ENCODE peak calls at places on chromosomes 16 and 17, in six cellular contexts. One of them, this sample, is unnamed. For H3K36me3, the result is how much of the 10 kb centered on the place peaks cover.

GRCh38 chr16:69494993-69495392 is 70.6 kb downstream of the CYB5B start:
- ATAC-seq in HCT116: peak
- ATAC-seq in Panc1: peak
- ATAC-seq in GM23338: peak
- ATAC-seq in upper lobe of left lung: no peak
- ATAC-seq in HepG2: peak
- ATAC-seq in this sample: no peak

GRCh38 chr17:4490109-4490591 is 8.5 kb upstream of the SPNS2 start:
- ATAC-seq in HCT116: no peak
- ATAC-seq in GM23338: no peak
- ATAC-seq in upper lobe of left lung: peak
- ATAC-seq in HepG2: no peak
- ATAC-seq in Panc1: no peak
- ATAC-seq in this sample: no peak

GRCh38 chr16:81542609-81543570 is 98.3 kb downstream of the CMIP start:
- ATAC-seq in HCT116: no peak
- ATAC-seq in upper lobe of left lung: no peak
- ATAC-seq in Panc1: peak
- ATAC-seq in GM23338: no peak
- ATAC-seq in HepG2: peak
- ATAC-seq in this sample: peak

GRCh38 chr17:79667121-79667715 is 56.4 kb upstream of the RBFOX3 start:
- ATAC-seq in GM23338: no peak
- ATAC-seq in HCT116: no peak
- ATAC-seq in HepG2: no peak
- ATAC-seq in Panc1: no peak
- ATAC-seq in upper lobe of left lung: no peak
- ATAC-seq in this sample: no peak

GRCh38 chr16:78669994-78670393 is 570.5 kb downstream of the WWOX start:
- ATAC-seq in Panc1: no peak
- ATAC-seq in HepG2: no peak
- ATAC-seq in upper lobe of left lung: no peak
- ATAC-seq in GM23338: no peak
- ATAC-seq in HCT116: no peak
- ATAC-seq in this sample: peak

GRCh38 chr17:40809721-40810421 is 10.1 kb upstream of the KRT28 start:
- ATAC-seq in upper lobe of left lung: no peak
- ATAC-seq in HCT116: peak
- ATAC-seq in HepG2: no peak
- ATAC-seq in Panc1: no peak
- ATAC-seq in GM23338: no peak
- ATAC-seq in this sample: no peak

GRCh38 chr17:66711403-66711802 is 123.5 kb upstream of the CACNG5 start:
- ATAC-seq in Panc1: no peak
- ATAC-seq in upper lobe of left lung: no peak
- ATAC-seq in HCT116: no peak
- ATAC-seq in GM23338: no peak
- ATAC-seq in HepG2: no peak
- ATAC-seq in this sample: no peak

GRCh38 chr17:4934173-4934979 is 2.3 kb downstream of the GP1BA start:
- ATAC-seq in GM23338: peak
- ATAC-seq in upper lobe of left lung: no peak
- ATAC-seq in HCT116: peak
- ATAC-seq in Panc1: peak
- ATAC-seq in HepG2: peak
- ATAC-seq in this sample: no peak

GRCh38 chr17:36978810-36979584 is 30.2 kb downstream of the AATF start:
- ATAC-seq in HepG2: no peak
- ATAC-seq in upper lobe of left lung: no peak
- ATAC-seq in Panc1: peak
- ATAC-seq in HCT116: no peak
- ATAC-seq in GM23338: no peak
- ATAC-seq in this sample: no peak

GRCh38 chr16:70508752-70509151 is 14.6 kb downstream of the COG4 start:
- ATAC-seq in upper lobe of left lung: no peak
- ATAC-seq in HepG2: no peak
- ATAC-seq in HCT116: no peak
- ATAC-seq in Panc1: no peak
- ATAC-seq in GM23338: no peak
- ATAC-seq in this sample: no peak

GRCh38 chr17:31562447-31562846 is 171.0 kb downstream of the RAB11FIP4 start:
- ATAC-seq in Panc1: no peak
- ATAC-seq in HepG2: peak
- ATAC-seq in GM23338: no peak
- ATAC-seq in upper lobe of left lung: no peak
- ATAC-seq in HCT116: no peak
- ATAC-seq in this sample: no peak

GRCh38 chr16:70590722-70591438 is 55.5 kb upstream of the IL34 start:
- ATAC-seq in upper lobe of left lung: peak
- ATAC-seq in GM23338: peak
- ATAC-seq in Panc1: peak
- ATAC-seq in HepG2: peak
- ATAC-seq in HCT116: peak
- ATAC-seq in this sample: peak

GRCh38 chr16:48576927-48577326 is 33.1 kb downstream of the N4BP1 start:
- ATAC-seq in HCT116: no peak
- ATAC-seq in GM23338: no peak
- ATAC-seq in Panc1: no peak
- ATAC-seq in upper lobe of left lung: no peak
- ATAC-seq in HepG2: peak
- ATAC-seq in this sample: no peak

GRCh38 chr16:8634991-8635736 is 13.7 kb downstream of the METTL22 start:
- ATAC-seq in Panc1: peak
- ATAC-seq in HCT116: peak
- ATAC-seq in GM23338: peak
- ATAC-seq in upper lobe of left lung: no peak
- ATAC-seq in HepG2: peak
- ATAC-seq in this sample: no peak

GRCh38 chr17:14196337-14196997 is 40.2 kb downstream of the CDRT15 start:
- ATAC-seq in HepG2: peak
- ATAC-seq in GM23338: peak
- ATAC-seq in upper lobe of left lung: no peak
- ATAC-seq in HCT116: peak
- ATAC-seq in Panc1: no peak
- ATAC-seq in this sample: no peak

GRCh38 chr17:47982645-47983440 is 11.9 kb downstream of the CDK5RAP3 start:
- ATAC-seq in Panc1: no peak
- ATAC-seq in HepG2: no peak
- ATAC-seq in GM23338: no peak
- ATAC-seq in HCT116: no peak
- ATAC-seq in upper lobe of left lung: no peak
- ATAC-seq in this sample: no peak

GRCh38 chr16:15466886-15467781 is 32.7 kb downstream of the BMERB1 start:
- ATAC-seq in HCT116: peak
- ATAC-seq in upper lobe of left lung: no peak
- ATAC-seq in GM23338: no peak
- ATAC-seq in Panc1: no peak
- ATAC-seq in HepG2: no peak
- ATAC-seq in this sample: no peak

GRCh38 chr17:75240394-75241142 is 20.8 kb downstream of the GGA3 start:
- ATAC-seq in HCT116: peak
- ATAC-seq in GM23338: peak
- ATAC-seq in upper lobe of left lung: no peak
- ATAC-seq in Panc1: peak
- ATAC-seq in HepG2: peak
- ATAC-seq in this sample: peak

GRCh38 chr17:68544521-68544920 is 32.3 kb downstream of the PRKAR1A start:
- ATAC-seq in Panc1: no peak
- ATAC-seq in HepG2: no peak
- ATAC-seq in upper lobe of left lung: no peak
- ATAC-seq in GM23338: no peak
- ATAC-seq in HCT116: no peak
- ATAC-seq in this sample: no peak

GRCh38 chr17:61574542-61575351 is 16.3 kb downstream of the NACA2 start:
- ATAC-seq in HepG2: peak
- ATAC-seq in upper lobe of left lung: no peak
- ATAC-seq in Panc1: peak
- ATAC-seq in GM23338: peak
- ATAC-seq in HCT116: peak
- ATAC-seq in this sample: no peak

GRCh38 chr16:84443166-84443802 is 61.2 kb downstream of the MEAK7 start:
- ATAC-seq in upper lobe of left lung: no peak
- ATAC-seq in HCT116: no peak
- ATAC-seq in GM23338: no peak
- ATAC-seq in HepG2: peak
- ATAC-seq in Panc1: no peak
- ATAC-seq in this sample: no peak

GRCh38 chr16:6031102-6031501 is 933.5 kb upstream of the EEF2KMT start:
- ATAC-seq in GM23338: no peak
- ATAC-seq in HepG2: no peak
- ATAC-seq in upper lobe of left lung: no peak
- ATAC-seq in HCT116: no peak
- ATAC-seq in Panc1: no peak
- ATAC-seq in this sample: no peak

GRCh38 chr16:6032438-6032837 is 934.8 kb upstream of the EEF2KMT start:
- ATAC-seq in HCT116: no peak
- ATAC-seq in upper lobe of left lung: no peak
- ATAC-seq in GM23338: no peak
- ATAC-seq in HepG2: no peak
- ATAC-seq in Panc1: no peak
- ATAC-seq in this sample: no peak

GRCh38 chr16:6023449-6023848 is 925.9 kb upstream of the EEF2KMT start:
- ATAC-seq in upper lobe of left lung: no peak
- ATAC-seq in HepG2: no peak
- ATAC-seq in Panc1: no peak
- ATAC-seq in GM23338: no peak
- ATAC-seq in HCT116: no peak
- ATAC-seq in this sample: no peak

GRCh38 chr16:6031567-6031966 is 934.0 kb upstream of the EEF2KMT start:
- ATAC-seq in HepG2: no peak
- ATAC-seq in HCT116: no peak
- ATAC-seq in upper lobe of left lung: no peak
- ATAC-seq in Panc1: no peak
- ATAC-seq in GM23338: no peak
- ATAC-seq in this sample: no peak

DNA sequence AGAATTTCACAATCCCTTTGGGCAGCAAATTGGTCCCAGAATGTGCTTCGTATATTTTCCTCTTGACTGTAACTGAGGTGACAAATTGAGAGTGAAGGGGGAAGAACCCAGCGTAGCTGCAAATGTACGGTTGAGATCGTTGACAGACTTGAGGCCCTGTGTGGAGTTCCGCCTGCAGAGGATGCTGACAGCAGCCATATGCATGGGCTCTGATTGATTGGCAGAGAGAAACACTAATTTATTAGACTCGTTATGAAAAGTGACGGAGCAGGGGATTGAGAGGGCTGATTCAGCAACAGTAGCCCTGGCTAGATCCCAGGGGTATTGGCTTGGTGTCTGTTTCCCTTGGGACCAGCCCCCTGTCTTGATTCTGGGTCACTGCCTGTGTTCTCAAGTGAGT is 930.1 kb upstream of the EEF2KMT start:
- ATAC-seq in HepG2: no peak
- ATAC-seq in upper lobe of left lung: no peak
- ATAC-seq in HCT116: no peak
- ATAC-seq in GM23338: no peak
- ATAC-seq in Panc1: no peak
- ATAC-seq in this sample: no peak
- H3K36me3 ChIP-seq in HepG2: under half
- H3K36me3 ChIP-seq in upper lobe of left lung: under half
- H3K36me3 ChIP-seq in HCT116: under half
- H3K36me3 ChIP-seq in GM23338: under half
- H3K36me3 ChIP-seq in Panc1: under half
- H3K36me3 ChIP-seq in this sample: under half

GRCh38 chr17:11618861-11619566 is 20.7 kb downstream of the DNAH9 start:
- ATAC-seq in Panc1: no peak
- ATAC-seq in upper lobe of left lung: no peak
- ATAC-seq in HepG2: no peak
- ATAC-seq in HCT116: no peak
- ATAC-seq in GM23338: no peak
- ATAC-seq in this sample: peak
- TF ChIP-seq POLR2AphosphoS5 in Panc1: no peak
- TF ChIP-seq POLR2AphosphoS5 in upper lobe of left lung: no peak
- TF ChIP-seq POLR2AphosphoS5 in HepG2: no peak
- TF ChIP-seq POLR2AphosphoS5 in HCT116: no peak
- TF ChIP-seq POLR2AphosphoS5 in GM23338: no peak
- TF ChIP-seq POLR2AphosphoS5 in this sample: no peak

DNA sequence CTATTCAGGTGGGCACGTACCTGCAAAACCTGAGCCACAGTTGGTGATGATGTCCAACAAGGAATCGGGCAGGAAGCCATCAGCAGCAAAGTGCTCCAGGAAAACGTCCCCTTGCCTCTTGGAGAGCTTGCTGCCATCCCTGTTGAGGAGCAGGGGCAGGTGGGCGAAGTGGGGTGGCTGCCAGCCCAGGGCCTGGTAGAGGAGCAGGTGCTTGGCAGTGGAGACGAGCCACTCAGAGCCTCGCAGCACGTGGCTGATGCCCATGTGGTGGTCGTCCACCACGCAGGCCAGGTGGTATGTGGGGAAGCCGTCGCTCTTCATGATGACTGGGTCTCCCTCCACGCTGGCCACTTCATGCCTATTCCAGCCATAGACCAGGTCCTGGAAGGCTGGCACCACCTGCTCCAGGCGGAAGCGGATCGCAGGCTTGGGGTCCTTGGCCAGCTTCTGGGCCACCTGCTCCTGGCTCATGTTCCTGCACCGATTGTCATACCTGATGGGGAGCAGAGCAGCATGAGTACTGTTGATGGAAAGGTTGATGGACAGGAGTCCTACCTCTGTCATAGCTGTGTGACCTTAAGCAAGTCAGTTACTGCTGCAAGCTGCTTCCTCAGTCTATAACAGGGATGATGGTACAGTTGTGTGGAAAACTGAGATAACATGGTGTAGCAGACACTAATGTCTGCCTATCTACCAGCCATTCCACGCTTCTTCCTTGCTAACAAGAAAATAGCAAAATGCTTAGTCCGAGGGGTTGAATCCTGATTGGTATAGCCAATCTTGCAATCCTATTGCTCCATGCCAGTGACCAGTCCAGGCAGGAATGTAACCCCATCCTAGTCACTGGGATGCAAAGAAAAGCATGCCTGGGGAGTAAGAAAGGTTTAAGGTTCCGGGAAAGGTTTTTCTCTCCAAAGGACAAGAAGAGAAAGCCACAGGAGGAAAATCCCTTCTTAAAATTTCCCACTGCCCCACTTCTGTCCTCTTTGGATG is 22.0 kb downstream of the EARS2 start:
- ATAC-seq in upper lobe of left lung: peak
- ATAC-seq in HCT116: no peak
- ATAC-seq in Panc1: no peak
- ATAC-seq in GM23338: no peak
- ATAC-seq in HepG2: no peak
- ATAC-seq in this sample: no peak
- H3K36me3 ChIP-seq in upper lobe of left lung: under half
- H3K36me3 ChIP-seq in HCT116: under half
- H3K36me3 ChIP-seq in Panc1: under half
- H3K36me3 ChIP-seq in GM23338: under half
- H3K36me3 ChIP-seq in HepG2: under half
- H3K36me3 ChIP-seq in this sample: half or more

GRCh38 chr16:88315543-88316105 is 67.1 kb upstream of the ZNF469 start:
- ATAC-seq in HCT116: peak
- ATAC-seq in HepG2: peak
- ATAC-seq in Panc1: peak
- ATAC-seq in GM23338: peak
- ATAC-seq in upper lobe of left lung: peak
- ATAC-seq in this sample: peak
- TF ChIP-seq POLR2AphosphoS5 in HCT116: peak
- TF ChIP-seq POLR2AphosphoS5 in HepG2: no peak
- TF ChIP-seq POLR2AphosphoS5 in Panc1: no peak
- TF ChIP-seq POLR2AphosphoS5 in GM23338: no peak
- TF ChIP-seq POLR2AphosphoS5 in upper lobe of left lung: no peak
- TF ChIP-seq POLR2AphosphoS5 in this sample: no peak

GRCh38 chr16:16960785-16961184 is 510.0 kb downstream of the XYLT1 start:
- ATAC-seq in Panc1: no peak
- ATAC-seq in HCT116: no peak
- ATAC-seq in HepG2: no peak
- ATAC-seq in GM23338: peak
- ATAC-seq in upper lobe of left lung: no peak
- ATAC-seq in this sample: no peak
- H3K36me3 ChIP-seq in Panc1: under half
- H3K36me3 ChIP-seq in HCT116: under half
- H3K36me3 ChIP-seq in HepG2: under half
- H3K36me3 ChIP-seq in GM23338: under half
- H3K36me3 ChIP-seq in upper lobe of left lung: under half
- H3K36me3 ChIP-seq in this sample: under half

This sample was measured in gastroesophageal sphincter.